ENCODE peak calls at places on chromosomes 16 and 17, in five cellular contexts. X, H, N, Z and Q are unnamed samples.

GRCh38 chr16:80233097-80233835 is 307.5 kb upstream of the DYNLRB2 start:
- DNase-seq in X (no peak), H (no peak), N (no peak), Z (peak; percentile 43), Q (no peak)

GRCh38 chr17:27914382-27914781 is 21.2 kb upstream of the LYRM9 start:
- DNase-seq in X (no peak), H (no peak), N (no peak), Z (no peak), Q (no peak)

GRCh38 chr16:79181419-79181818 is 419.1 kb downstream of the MAF start:
- DNase-seq in X (no peak), H (no peak), N (no peak), Z (no peak), Q (no peak)

GRCh38 chr17:3026125-3026855 is 37.1 kb downstream of the OR1D5 start:
- DNase-seq in X (peak; percentile 72), H (no peak), N (no peak), Z (no peak), Q (no peak)

GRCh38 chr16:3654249-3654991 is at the start of gene DNASE1:
- DNase-seq in X (peak; percentile 81), H (no peak), N (peak; percentile 67), Z (peak; percentile 44), Q (peak; percentile 47)

GRCh38 chr16:80627108-80627507 is 86.3 kb downstream of the DYNLRB2 start:
- DNase-seq in X (no peak), H (no peak), N (no peak), Z (no peak), Q (no peak)

GRCh38 chr17:57021226-57021940 is 43.5 kb downstream of the SCPEP1 start:
- DNase-seq in X (no peak), H (no peak), N (peak; percentile 83), Z (no peak), Q (no peak)

GRCh38 chr17:38598536-38598935 is 7.2 kb downstream of the SRCIN1 start:
- DNase-seq in X (no peak), H (peak; percentile 38), N (no peak), Z (peak; percentile 79), Q (peak; percentile 79)